ENCODE peak calls at places on chromosomes 4 and X, in nine cellular contexts. One of them, this sample, is unnamed.

GRCh38 chrX:151970661-151971060 is 3.8 kb downstream of the GABRE start:
- DNase-seq in ovary: peak; percentile 56
- DNase-seq in breast epithelium: peak; percentile 77
- DNase-seq in tibial nerve: peak; percentile 67
- DNase-seq in transverse colon: peak; percentile 35
- DNase-seq in K562: no peak
- DNase-seq in stomach: peak; percentile 29
- DNase-seq in H1: no peak
- DNase-seq in body of pancreas: peak; percentile 72
- DNase-seq in this sample: no peak

GRCh38 chrX:2449135-2449886 is 51.5 kb downstream of the DHRSX start:
- DNase-seq in stomach: no peak
- DNase-seq in body of pancreas: no peak
- DNase-seq in tibial nerve: no peak
- DNase-seq in K562: no peak
- DNase-seq in breast epithelium: no peak
- DNase-seq in ovary: no peak
- DNase-seq in H1: no peak
- DNase-seq in transverse colon: no peak
- DNase-seq in this sample: no peak

GRCh38 chrX:110509778-110510510 is 151.3 kb downstream of the RTL9 start:
- DNase-seq in tibial nerve: no peak
- DNase-seq in stomach: no peak
- DNase-seq in body of pancreas: no peak
- DNase-seq in breast epithelium: no peak
- DNase-seq in K562: no peak
- DNase-seq in ovary: no peak
- DNase-seq in transverse colon: no peak
- DNase-seq in H1: no peak
- DNase-seq in this sample: no peak

GRCh38 chr4:11160288-11160687 is 268.4 kb downstream of the HS3ST1 start:
- DNase-seq in K562: no peak
- DNase-seq in tibial nerve: no peak
- DNase-seq in transverse colon: no peak
- DNase-seq in H1: no peak
- DNase-seq in stomach: no peak
- DNase-seq in ovary: no peak
- DNase-seq in body of pancreas: no peak
- DNase-seq in breast epithelium: no peak
- DNase-seq in this sample: no peak

GRCh38 chrX:119729408-119730201 is 28.8 kb upstream of the SOWAHD start:
- DNase-seq in transverse colon: peak; percentile 64
- DNase-seq in tibial nerve: peak; percentile 48
- DNase-seq in body of pancreas: peak; percentile 54
- DNase-seq in K562: peak; percentile 69
- DNase-seq in H1: peak; percentile 60
- DNase-seq in stomach: peak; percentile 57
- DNase-seq in ovary: peak; percentile 55
- DNase-seq in breast epithelium: peak; percentile 20
- DNase-seq in this sample: peak; percentile 50

GRCh38 chr4:147821555-147821954 is 89.7 kb downstream of the ARHGAP10 start:
- DNase-seq in breast epithelium: no peak
- DNase-seq in ovary: no peak
- DNase-seq in K562: no peak
- DNase-seq in body of pancreas: no peak
- DNase-seq in tibial nerve: no peak
- DNase-seq in transverse colon: no peak
- DNase-seq in stomach: no peak
- DNase-seq in H1: no peak
- DNase-seq in this sample: no peak

GRCh38 chr4:186473933-186474332 is 81.4 kb downstream of the MTNR1A start:
- DNase-seq in stomach: no peak
- DNase-seq in breast epithelium: no peak
- DNase-seq in transverse colon: peak; percentile 31
- DNase-seq in K562: peak; percentile 14
- DNase-seq in tibial nerve: no peak
- DNase-seq in ovary: no peak
- DNase-seq in H1: no peak
- DNase-seq in body of pancreas: no peak
- DNase-seq in this sample: no peak

GRCh38 chr4:140213116-140213515 is 59.1 kb upstream of the MAML3 start:
- DNase-seq in ovary: no peak
- DNase-seq in tibial nerve: no peak
- DNase-seq in H1: no peak
- DNase-seq in transverse colon: peak; percentile 58
- DNase-seq in stomach: no peak
- DNase-seq in body of pancreas: no peak
- DNase-seq in K562: no peak
- DNase-seq in breast epithelium: no peak
- DNase-seq in this sample: no peak

GRCh38 chrX:38664285-38664684 is 102.9 kb downstream of the TSPAN7 start:
- DNase-seq in breast epithelium: no peak
- DNase-seq in body of pancreas: peak; percentile 18
- DNase-seq in transverse colon: no peak
- DNase-seq in ovary: no peak
- DNase-seq in H1: no peak
- DNase-seq in K562: peak; percentile 64
- DNase-seq in tibial nerve: peak; percentile 8
- DNase-seq in stomach: no peak
- DNase-seq in this sample: peak; percentile 78

GRCh38 chrX:16222123-16222522 is 54.8 kb downstream of the MAGEB17 start:
- DNase-seq in transverse colon: no peak
- DNase-seq in body of pancreas: no peak
- DNase-seq in tibial nerve: no peak
- DNase-seq in ovary: no peak
- DNase-seq in stomach: no peak
- DNase-seq in breast epithelium: no peak
- DNase-seq in H1: no peak
- DNase-seq in K562: no peak
- DNase-seq in this sample: no peak

GRCh38 chr4:183485411-183486160 is 19.3 kb upstream of the ING2 start:
- DNase-seq in ovary: no peak
- DNase-seq in breast epithelium: no peak
- DNase-seq in K562: no peak
- DNase-seq in H1: no peak
- DNase-seq in tibial nerve: no peak
- DNase-seq in transverse colon: no peak
- DNase-seq in body of pancreas: no peak
- DNase-seq in stomach: no peak
- DNase-seq in this sample: no peak

GRCh38 chr4:168587326-168588125 is 90.7 kb downstream of the PALLD start:
- DNase-seq in transverse colon: no peak
- DNase-seq in breast epithelium: peak; percentile 69
- DNase-seq in stomach: no peak
- DNase-seq in tibial nerve: peak; percentile 9
- DNase-seq in H1: no peak
- DNase-seq in K562: no peak
- DNase-seq in ovary: no peak
- DNase-seq in body of pancreas: no peak
- DNase-seq in this sample: no peak

GRCh38 chrX:73932522-73932921 is 369.5 kb downstream of the CHIC1 start:
- DNase-seq in stomach: no peak
- DNase-seq in ovary: no peak
- DNase-seq in breast epithelium: no peak
- DNase-seq in tibial nerve: no peak
- DNase-seq in K562: no peak
- DNase-seq in H1: no peak
- DNase-seq in transverse colon: no peak
- DNase-seq in body of pancreas: no peak
- DNase-seq in this sample: no peak

GRCh38 chrX:100449696-100450606 is 39.9 kb upstream of the PCDH19 start:
- DNase-seq in tibial nerve: no peak
- DNase-seq in breast epithelium: no peak
- DNase-seq in transverse colon: peak; percentile 11
- DNase-seq in body of pancreas: peak; percentile 12
- DNase-seq in stomach: no peak
- DNase-seq in K562: no peak
- DNase-seq in ovary: no peak
- DNase-seq in H1: no peak
- DNase-seq in this sample: no peak

GRCh38 chr4:59671037-59671436 is 1529.1 kb upstream of the ADGRL3 start:
- DNase-seq in stomach: no peak
- DNase-seq in ovary: no peak
- DNase-seq in tibial nerve: no peak
- DNase-seq in transverse colon: no peak
- DNase-seq in breast epithelium: no peak
- DNase-seq in K562: no peak
- DNase-seq in body of pancreas: no peak
- DNase-seq in H1: no peak
- DNase-seq in this sample: no peak

GRCh38 chr4:57499786-57500185 is 389.6 kb upstream of the IGFBP7 start:
- DNase-seq in H1: no peak
- DNase-seq in ovary: no peak
- DNase-seq in transverse colon: no peak
- DNase-seq in K562: peak; percentile 15
- DNase-seq in stomach: no peak
- DNase-seq in body of pancreas: no peak
- DNase-seq in tibial nerve: no peak
- DNase-seq in breast epithelium: no peak
- DNase-seq in this sample: no peak

DNA sequence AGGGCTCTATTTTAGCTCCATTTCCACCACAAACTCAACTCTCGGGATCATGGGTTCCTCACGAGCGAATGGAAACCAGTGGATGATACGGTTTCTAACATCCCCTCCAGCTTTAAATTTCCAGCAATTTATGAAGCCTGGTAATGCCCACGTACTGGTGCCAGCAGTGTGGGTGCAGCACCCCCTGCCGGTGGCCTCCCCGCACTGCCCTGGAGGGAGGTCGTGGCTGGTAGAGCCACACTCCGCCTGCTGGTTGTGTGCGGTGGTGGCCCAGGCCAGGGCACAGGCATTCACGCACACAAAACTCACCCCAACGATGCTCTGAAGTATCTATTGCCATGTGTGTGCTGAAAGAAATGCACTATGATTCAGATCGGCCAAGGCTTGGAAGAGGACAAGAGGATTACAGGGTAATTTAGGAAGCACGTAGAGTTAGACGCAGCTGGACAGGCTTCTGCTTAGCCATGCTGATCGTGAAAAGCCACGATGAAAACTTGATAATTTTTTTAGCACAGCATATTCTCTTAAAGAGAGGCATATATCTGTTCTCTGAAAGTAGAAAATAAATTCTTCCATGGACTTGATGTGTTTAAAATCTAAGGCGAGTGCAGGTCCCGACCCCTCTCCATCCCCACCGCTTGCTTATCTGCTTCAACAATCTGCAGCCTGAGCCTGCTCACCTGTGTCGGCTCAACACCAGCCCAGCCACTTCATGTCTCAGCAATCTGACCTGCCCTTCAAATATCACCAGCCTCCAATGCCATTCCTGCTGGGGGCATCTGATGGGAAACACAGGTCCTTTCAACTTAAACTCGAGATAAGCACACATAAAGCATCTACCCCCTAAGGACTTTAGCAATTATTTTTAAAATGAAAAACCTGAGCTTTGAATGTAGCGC is 59.1 kb downstream of the SCD5 start:
- DNase-seq in ovary: peak; percentile 68
- DNase-seq in stomach: peak; percentile 79
- DNase-seq in H1: peak; percentile 97
- DNase-seq in tibial nerve: peak; percentile 69
- DNase-seq in transverse colon: peak; percentile 81
- DNase-seq in K562: peak; percentile 71
- DNase-seq in body of pancreas: peak; percentile 77
- DNase-seq in breast epithelium: no peak
- DNase-seq in this sample: peak; percentile 79
- TF ChIP-seq POLR2A in ovary: no peak
- TF ChIP-seq POLR2A in stomach: no peak
- TF ChIP-seq POLR2A in H1: no peak
- TF ChIP-seq POLR2A in tibial nerve: no peak
- TF ChIP-seq POLR2A in transverse colon: no peak
- TF ChIP-seq POLR2A in K562: no peak
- TF ChIP-seq POLR2A in body of pancreas: no peak
- TF ChIP-seq POLR2A in breast epithelium: no peak
- TF ChIP-seq POLR2A in this sample: no peak

DNA sequence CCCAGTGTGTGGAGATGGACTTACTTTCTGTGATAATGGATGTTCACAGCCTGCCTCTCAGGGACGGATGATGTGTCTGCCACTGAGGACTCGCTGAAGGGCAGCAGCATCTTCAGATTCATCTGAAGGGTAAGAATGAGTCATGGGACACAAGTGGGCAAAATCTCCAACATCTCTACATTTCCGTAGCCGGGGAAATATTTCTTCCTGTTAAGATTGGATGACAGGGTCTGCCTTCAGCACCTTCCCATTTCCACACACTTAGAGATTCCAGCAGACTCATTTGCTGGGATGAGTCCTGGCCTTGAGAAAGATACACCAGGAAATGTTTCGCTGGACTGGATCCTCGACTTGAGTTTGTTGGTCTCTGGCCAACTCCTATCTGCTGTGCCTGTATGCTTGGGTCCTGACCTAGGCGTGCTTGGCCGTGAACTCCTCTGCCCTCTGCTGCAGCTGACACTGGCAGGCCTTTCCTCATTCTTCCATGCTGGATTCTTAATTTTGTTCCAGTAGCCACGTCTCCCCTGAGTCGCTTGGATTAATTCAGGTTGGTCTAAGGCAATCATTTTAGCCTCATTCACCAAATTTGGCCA is 46.5 kb upstream of the SOD3 start:
- DNase-seq in stomach: no peak
- DNase-seq in H1: no peak
- DNase-seq in breast epithelium: no peak
- DNase-seq in transverse colon: no peak
- DNase-seq in body of pancreas: no peak
- DNase-seq in ovary: peak; percentile 72
- DNase-seq in tibial nerve: no peak
- DNase-seq in K562: no peak
- DNase-seq in this sample: no peak
- TF ChIP-seq POLR2A in stomach: no peak
- TF ChIP-seq POLR2A in H1: no peak
- TF ChIP-seq POLR2A in breast epithelium: no peak
- TF ChIP-seq POLR2A in transverse colon: no peak
- TF ChIP-seq POLR2A in body of pancreas: no peak
- TF ChIP-seq POLR2A in ovary: no peak
- TF ChIP-seq POLR2A in tibial nerve: no peak
- TF ChIP-seq POLR2A in K562: no peak
- TF ChIP-seq POLR2A in this sample: no peak

DNA sequence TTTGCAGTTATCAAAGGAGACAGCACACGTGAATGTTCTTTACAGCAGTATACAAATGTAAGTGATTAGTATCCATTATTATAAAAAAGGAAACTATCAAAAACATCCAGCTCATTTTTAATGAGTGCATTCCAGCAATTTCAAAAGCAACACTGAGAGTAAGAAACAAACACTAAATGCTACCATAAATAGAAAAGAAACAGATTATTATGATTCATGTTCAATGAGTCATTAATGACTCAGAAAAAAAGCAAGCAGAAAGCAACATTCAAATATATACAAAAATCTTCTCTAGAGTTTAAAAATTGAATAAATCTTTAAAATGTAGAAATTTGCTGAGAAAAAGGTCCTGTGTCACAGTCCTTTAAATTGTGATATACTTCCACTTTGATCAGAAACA is 346.5 kb upstream of the FMR1 start:
- DNase-seq in K562: no peak
- DNase-seq in body of pancreas: no peak
- DNase-seq in breast epithelium: no peak
- DNase-seq in transverse colon: no peak
- DNase-seq in stomach: no peak
- DNase-seq in ovary: no peak
- DNase-seq in H1: no peak
- DNase-seq in tibial nerve: no peak
- DNase-seq in this sample: no peak
- TF ChIP-seq POLR2A in K562: no peak
- TF ChIP-seq POLR2A in body of pancreas: no peak
- TF ChIP-seq POLR2A in breast epithelium: no peak
- TF ChIP-seq POLR2A in transverse colon: no peak
- TF ChIP-seq POLR2A in stomach: no peak
- TF ChIP-seq POLR2A in ovary: no peak
- TF ChIP-seq POLR2A in H1: no peak
- TF ChIP-seq POLR2A in tibial nerve: no peak
- TF ChIP-seq POLR2A in this sample: no peak

GRCh38 chrX:41334866-41335589 is 1.1 kb downstream of the DDX3X start:
- DNase-seq in transverse colon: peak; percentile 70
- DNase-seq in K562: peak; percentile 76
- DNase-seq in body of pancreas: peak; percentile 73
- DNase-seq in breast epithelium: peak; percentile 67
- DNase-seq in ovary: peak; percentile 83
- DNase-seq in tibial nerve: peak; percentile 39
- DNase-seq in stomach: peak; percentile 69
- DNase-seq in H1: no peak
- DNase-seq in this sample: peak; percentile 82
- TF ChIP-seq POLR2A in transverse colon: no peak
- TF ChIP-seq POLR2A in K562: no peak
- TF ChIP-seq POLR2A in body of pancreas: no peak
- TF ChIP-seq POLR2A in breast epithelium: no peak
- TF ChIP-seq POLR2A in ovary: no peak
- TF ChIP-seq POLR2A in tibial nerve: peak; percentile 45
- TF ChIP-seq POLR2A in stomach: no peak
- TF ChIP-seq POLR2A in H1: no peak
- TF ChIP-seq POLR2A in this sample: no peak

This sample was measured in erythroblast.